ENCODE peak calls at places on chromosomes 13 and 19, in seven cellular contexts. One of them, this sample, is unnamed.

GRCh38 chr19:7622933-7623685 is 6.2 kb downstream of the XAB2 start:
- DNase-seq in lower leg skin: no peak
- DNase-seq in AG09309: no peak
- DNase-seq in astrocyte of the spinal cord: no peak
- DNase-seq in astrocyte: no peak
- DNase-seq in thoracic aorta: no peak
- DNase-seq in left ventricle myocardium inferior: no peak
- DNase-seq in this sample: no peak

GRCh38 chr13:94093652-94094310 is 385.7 kb downstream of the DCT start:
- DNase-seq in lower leg skin: no peak
- DNase-seq in AG09309: peak
- DNase-seq in astrocyte of the spinal cord: no peak
- DNase-seq in astrocyte: no peak
- DNase-seq in thoracic aorta: no peak
- DNase-seq in left ventricle myocardium inferior: no peak
- DNase-seq in this sample: no peak

GRCh38 chr13:39451301-39451700 is 151.7 kb downstream of the LHFPL6 start:
- DNase-seq in lower leg skin: no peak
- DNase-seq in AG09309: no peak
- DNase-seq in astrocyte of the spinal cord: peak
- DNase-seq in astrocyte: peak
- DNase-seq in thoracic aorta: no peak
- DNase-seq in left ventricle myocardium inferior: no peak
- DNase-seq in this sample: peak

GRCh38 chr13:66995366-66995663 is 234.8 kb downstream of the PCDH9 start:
- DNase-seq in lower leg skin: no peak
- DNase-seq in AG09309: no peak
- DNase-seq in astrocyte of the spinal cord: no peak
- DNase-seq in astrocyte: no peak
- DNase-seq in thoracic aorta: no peak
- DNase-seq in left ventricle myocardium inferior: no peak
- DNase-seq in this sample: no peak

GRCh38 chr13:112885782-112886268 is 83.2 kb upstream of the MCF2L start:
- DNase-seq in lower leg skin: peak
- DNase-seq in AG09309: peak
- DNase-seq in astrocyte of the spinal cord: peak
- DNase-seq in astrocyte: peak
- DNase-seq in thoracic aorta: no peak
- DNase-seq in left ventricle myocardium inferior: peak
- DNase-seq in this sample: peak

GRCh38 chr19:16113727-16114126 is 2.0 kb downstream of the RAB8A start:
- DNase-seq in lower leg skin: no peak
- DNase-seq in AG09309: no peak
- DNase-seq in astrocyte of the spinal cord: no peak
- DNase-seq in astrocyte: no peak
- DNase-seq in thoracic aorta: no peak
- DNase-seq in left ventricle myocardium inferior: no peak
- DNase-seq in this sample: no peak

GRCh38 chr19:5974721-5975387 is 3.1 kb downstream of the RANBP3 start:
- DNase-seq in lower leg skin: no peak
- DNase-seq in AG09309: no peak
- DNase-seq in astrocyte of the spinal cord: no peak
- DNase-seq in astrocyte: no peak
- DNase-seq in thoracic aorta: no peak
- DNase-seq in left ventricle myocardium inferior: no peak
- DNase-seq in this sample: no peak

GRCh38 chr19:14479985-14480694 is 5.0 kb upstream of the PTGER1 start:
- DNase-seq in lower leg skin: no peak
- DNase-seq in AG09309: no peak
- DNase-seq in astrocyte of the spinal cord: no peak
- DNase-seq in astrocyte: no peak
- DNase-seq in thoracic aorta: no peak
- DNase-seq in left ventricle myocardium inferior: peak
- DNase-seq in this sample: peak

GRCh38 chr13:33252103-33252502 is 33.5 kb downstream of the STARD13 start:
- DNase-seq in lower leg skin: no peak
- DNase-seq in AG09309: no peak
- DNase-seq in astrocyte of the spinal cord: no peak
- DNase-seq in astrocyte: no peak
- DNase-seq in thoracic aorta: no peak
- DNase-seq in left ventricle myocardium inferior: peak
- DNase-seq in this sample: no peak

GRCh38 chr13:99193152-99193551 is 7.5 kb upstream of the UBAC2 start:
- DNase-seq in lower leg skin: peak
- DNase-seq in AG09309: no peak
- DNase-seq in astrocyte of the spinal cord: no peak
- DNase-seq in astrocyte: no peak
- DNase-seq in thoracic aorta: no peak
- DNase-seq in left ventricle myocardium inferior: no peak
- DNase-seq in this sample: no peak

GRCh38 chr13:67841071-67841470 is 610.9 kb upstream of the PCDH9 start:
- DNase-seq in lower leg skin: no peak
- DNase-seq in AG09309: no peak
- DNase-seq in astrocyte of the spinal cord: no peak
- DNase-seq in astrocyte: no peak
- DNase-seq in thoracic aorta: no peak
- DNase-seq in left ventricle myocardium inferior: no peak
- DNase-seq in this sample: no peak

GRCh38 chr13:21676611-21677021 is 5.7 kb downstream of the FGF9 start:
- DNase-seq in lower leg skin: no peak
- DNase-seq in AG09309: no peak
- DNase-seq in astrocyte of the spinal cord: no peak
- DNase-seq in astrocyte: no peak
- DNase-seq in thoracic aorta: no peak
- DNase-seq in left ventricle myocardium inferior: no peak
- DNase-seq in this sample: peak

GRCh38 chr13:111482806-111483620 is 162.6 kb downstream of the TEX29 start:
- DNase-seq in lower leg skin: no peak
- DNase-seq in AG09309: no peak
- DNase-seq in astrocyte of the spinal cord: no peak
- DNase-seq in astrocyte: no peak
- DNase-seq in thoracic aorta: no peak
- DNase-seq in left ventricle myocardium inferior: no peak
- DNase-seq in this sample: no peak

GRCh38 chr19:51094696-51095279 is 12.1 kb upstream of the KLK14 start:
- DNase-seq in lower leg skin: no peak
- DNase-seq in AG09309: no peak
- DNase-seq in astrocyte of the spinal cord: no peak
- DNase-seq in astrocyte: no peak
- DNase-seq in thoracic aorta: no peak
- DNase-seq in left ventricle myocardium inferior: no peak
- DNase-seq in this sample: no peak

GRCh38 chr13:58004761-58005160 is 373.2 kb downstream of the PCDH17 start:
- DNase-seq in lower leg skin: no peak
- DNase-seq in AG09309: no peak
- DNase-seq in astrocyte of the spinal cord: no peak
- DNase-seq in astrocyte: no peak
- DNase-seq in thoracic aorta: no peak
- DNase-seq in left ventricle myocardium inferior: no peak
- DNase-seq in this sample: no peak

GRCh38 chr19:29871143-29871542 is 59.4 kb downstream of the CCNE1 start:
- DNase-seq in lower leg skin: no peak
- DNase-seq in AG09309: no peak
- DNase-seq in astrocyte of the spinal cord: no peak
- DNase-seq in astrocyte: no peak
- DNase-seq in thoracic aorta: no peak
- DNase-seq in left ventricle myocardium inferior: no peak
- DNase-seq in this sample: no peak

GRCh38 chr13:112781881-112782361 is 92.1 kb downstream of the ATP11A start:
- DNase-seq in lower leg skin: no peak
- DNase-seq in AG09309: no peak
- DNase-seq in astrocyte of the spinal cord: peak
- DNase-seq in astrocyte: peak
- DNase-seq in thoracic aorta: no peak
- DNase-seq in left ventricle myocardium inferior: peak
- DNase-seq in this sample: no peak

GRCh38 chr13:113948034-113948742 is 25.7 kb downstream of the C13orf46 start:
- DNase-seq in lower leg skin: no peak
- DNase-seq in AG09309: no peak
- DNase-seq in astrocyte of the spinal cord: no peak
- DNase-seq in astrocyte: no peak
- DNase-seq in thoracic aorta: peak
- DNase-seq in left ventricle myocardium inferior: peak
- DNase-seq in this sample: no peak

GRCh38 chr13:36981156-36981743 is 17.9 kb downstream of the ALG5 start:
- DNase-seq in lower leg skin: no peak
- DNase-seq in AG09309: no peak
- DNase-seq in astrocyte of the spinal cord: peak
- DNase-seq in astrocyte: peak
- DNase-seq in thoracic aorta: no peak
- DNase-seq in left ventricle myocardium inferior: no peak
- DNase-seq in this sample: no peak

GRCh38 chr13:28477709-28477973 is 17.3 kb downstream of the FLT1 start:
- DNase-seq in lower leg skin: no peak
- DNase-seq in AG09309: no peak
- DNase-seq in astrocyte of the spinal cord: no peak
- DNase-seq in astrocyte: no peak
- DNase-seq in thoracic aorta: no peak
- DNase-seq in left ventricle myocardium inferior: no peak
- DNase-seq in this sample: no peak

GRCh38 chr13:48505597-48506091 is 27.2 kb downstream of the RCBTB2 start:
- DNase-seq in lower leg skin: peak
- DNase-seq in AG09309: peak
- DNase-seq in astrocyte of the spinal cord: no peak
- DNase-seq in astrocyte: no peak
- DNase-seq in thoracic aorta: no peak
- DNase-seq in left ventricle myocardium inferior: no peak
- DNase-seq in this sample: peak

GRCh38 chr19:11166281-11167142 is 10.9 kb upstream of the SPC24 start:
- DNase-seq in lower leg skin: peak
- DNase-seq in AG09309: peak
- DNase-seq in astrocyte of the spinal cord: no peak
- DNase-seq in astrocyte: no peak
- DNase-seq in thoracic aorta: no peak
- DNase-seq in left ventricle myocardium inferior: peak
- DNase-seq in this sample: peak

GRCh38 chr13:44306401-44307192 is 67.0 kb upstream of the SERP2 start:
- DNase-seq in lower leg skin: no peak
- DNase-seq in AG09309: peak
- DNase-seq in astrocyte of the spinal cord: peak
- DNase-seq in astrocyte: peak
- DNase-seq in thoracic aorta: no peak
- DNase-seq in left ventricle myocardium inferior: peak
- DNase-seq in this sample: peak

GRCh38 chr19:35347171-35347929 is at the start of gene FFAR1:
- DNase-seq in lower leg skin: no peak
- DNase-seq in AG09309: no peak
- DNase-seq in astrocyte of the spinal cord: no peak
- DNase-seq in astrocyte: no peak
- DNase-seq in thoracic aorta: no peak
- DNase-seq in left ventricle myocardium inferior: no peak
- DNase-seq in this sample: peak

GRCh38 chr13:109783815-109784589 is 2.4 kb downstream of the IRS2 start:
- DNase-seq in lower leg skin: no peak
- DNase-seq in AG09309: no peak
- DNase-seq in astrocyte of the spinal cord: peak
- DNase-seq in astrocyte: no peak
- DNase-seq in thoracic aorta: no peak
- DNase-seq in left ventricle myocardium inferior: no peak
- DNase-seq in this sample: no peak
- H3K4me3 ChIP-seq in lower leg skin: peak
- H3K4me3 ChIP-seq in AG09309: peak
- H3K4me3 ChIP-seq in astrocyte of the spinal cord: peak
- H3K4me3 ChIP-seq in astrocyte: peak
- H3K4me3 ChIP-seq in thoracic aorta: peak
- H3K4me3 ChIP-seq in left ventricle myocardium inferior: peak
- H3K4me3 ChIP-seq in this sample: no peak

GRCh38 chr19:48511321-48511731 is 309 bp downstream of the LMTK3 start:
- DNase-seq in lower leg skin: no peak
- DNase-seq in AG09309: no peak
- DNase-seq in astrocyte of the spinal cord: no peak
- DNase-seq in astrocyte: no peak
- DNase-seq in thoracic aorta: no peak
- DNase-seq in left ventricle myocardium inferior: no peak
- DNase-seq in this sample: no peak
- H3K4me3 ChIP-seq in lower leg skin: no peak
- H3K4me3 ChIP-seq in AG09309: no peak
- H3K4me3 ChIP-seq in astrocyte of the spinal cord: no peak
- H3K4me3 ChIP-seq in astrocyte: no peak
- H3K4me3 ChIP-seq in thoracic aorta: peak
- H3K4me3 ChIP-seq in left ventricle myocardium inferior: peak
- H3K4me3 ChIP-seq in this sample: no peak

GRCh38 chr13:97432232-97432916 is 1.6 kb upstream of the RAP2A start:
- DNase-seq in lower leg skin: no peak
- DNase-seq in AG09309: no peak
- DNase-seq in astrocyte of the spinal cord: no peak
- DNase-seq in astrocyte: no peak
- DNase-seq in thoracic aorta: no peak
- DNase-seq in left ventricle myocardium inferior: no peak
- DNase-seq in this sample: no peak
- H3K4me3 ChIP-seq in lower leg skin: peak
- H3K4me3 ChIP-seq in AG09309: peak
- H3K4me3 ChIP-seq in astrocyte of the spinal cord: peak
- H3K4me3 ChIP-seq in astrocyte: peak
- H3K4me3 ChIP-seq in thoracic aorta: peak
- H3K4me3 ChIP-seq in left ventricle myocardium inferior: peak
- H3K4me3 ChIP-seq in this sample: peak

DNA sequence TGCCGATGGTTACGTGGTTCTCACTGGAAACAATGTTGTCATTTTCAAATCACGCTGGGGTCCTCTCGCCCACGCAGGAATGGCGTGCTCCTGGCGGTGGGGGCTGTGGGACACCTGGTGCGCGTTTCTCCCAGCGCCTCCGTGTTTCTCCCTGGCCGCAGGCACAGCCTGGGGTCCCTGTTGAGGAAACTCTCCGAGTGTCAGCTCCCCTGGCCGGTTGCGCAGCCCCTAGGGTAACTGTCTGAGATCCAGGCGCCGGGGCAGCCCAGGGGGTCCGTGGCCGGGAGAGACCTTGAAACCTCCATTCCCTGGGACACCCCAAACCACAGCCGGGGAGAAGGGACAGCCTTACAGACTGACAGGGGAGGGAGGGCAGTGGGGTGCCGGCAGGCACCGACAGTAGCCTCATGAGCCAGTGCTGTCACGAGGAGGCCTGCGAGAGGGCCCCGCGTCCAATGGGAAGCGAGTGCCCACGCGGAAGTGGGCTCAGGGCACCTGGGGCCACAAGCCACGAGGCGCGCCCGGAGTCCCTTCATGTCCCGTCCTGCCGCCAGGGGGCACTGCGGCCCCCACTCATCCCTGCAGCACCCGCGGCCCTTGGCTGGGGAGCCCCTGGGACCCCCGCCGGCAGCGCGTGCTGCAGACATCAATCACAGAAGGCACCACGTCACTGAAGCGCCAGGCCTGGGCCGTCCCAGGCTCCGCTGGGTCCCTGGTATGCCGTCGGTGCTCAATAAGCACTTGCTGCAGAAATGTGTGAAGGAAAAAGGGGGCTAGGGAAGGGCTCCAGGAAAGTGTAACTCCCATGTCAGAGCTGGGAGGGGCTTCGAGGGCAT is 9.5 kb downstream of the ADAMTSL5 start:
- DNase-seq in lower leg skin: no peak
- DNase-seq in AG09309: no peak
- DNase-seq in astrocyte of the spinal cord: no peak
- DNase-seq in astrocyte: no peak
- DNase-seq in thoracic aorta: no peak
- DNase-seq in left ventricle myocardium inferior: no peak
- DNase-seq in this sample: no peak
- H3K4me3 ChIP-seq in lower leg skin: no peak
- H3K4me3 ChIP-seq in AG09309: no peak
- H3K4me3 ChIP-seq in astrocyte of the spinal cord: no peak
- H3K4me3 ChIP-seq in astrocyte: peak
- H3K4me3 ChIP-seq in thoracic aorta: peak
- H3K4me3 ChIP-seq in left ventricle myocardium inferior: peak
- H3K4me3 ChIP-seq in this sample: no peak

GRCh38 chr19:41085748-41086415 is 2.4 kb upstream of the CYP2A13 start:
- DNase-seq in lower leg skin: no peak
- DNase-seq in AG09309: no peak
- DNase-seq in astrocyte of the spinal cord: no peak
- DNase-seq in astrocyte: no peak
- DNase-seq in thoracic aorta: no peak
- DNase-seq in left ventricle myocardium inferior: no peak
- DNase-seq in this sample: no peak
- H3K4me3 ChIP-seq in lower leg skin: no peak
- H3K4me3 ChIP-seq in AG09309: no peak
- H3K4me3 ChIP-seq in astrocyte of the spinal cord: no peak
- H3K4me3 ChIP-seq in astrocyte: no peak
- H3K4me3 ChIP-seq in thoracic aorta: no peak
- H3K4me3 ChIP-seq in left ventricle myocardium inferior: no peak
- H3K4me3 ChIP-seq in this sample: no peak

This sample was measured in mucosa of descending colon.